ENCODE peak calls at places on chromosomes 6 and 20, in four cellular contexts. One of them, this sample, is unnamed.
A peak's percentile ranks its signal among the peaks of the same experiment; 100 is the strongest.

GRCh38 chr6:162900503-162900902 is 172.7 kb downstream of the PACRG start:
- DNase-seq in K562: no peak
- DNase-seq in GM12865: no peak
- DNase-seq in GM12864: no peak
- DNase-seq in this sample: no peak

GRCh38 chr6:82040405-82041221 is 206.9 kb downstream of the IBTK start:
- DNase-seq in K562: peak; percentile 19
- DNase-seq in GM12865: peak; percentile 47
- DNase-seq in GM12864: no peak
- DNase-seq in this sample: peak; percentile 49

GRCh38 chr6:11207199-11207968 is 25.1 kb downstream of the NEDD9 start:
- DNase-seq in K562: no peak
- DNase-seq in GM12865: no peak
- DNase-seq in GM12864: no peak
- DNase-seq in this sample: peak; percentile 98

GRCh38 chr6:17986656-17987575 is 519 bp downstream of the KIF13A start:
- DNase-seq in K562: peak; percentile 68
- DNase-seq in GM12865: peak; percentile 19
- DNase-seq in GM12864: no peak
- DNase-seq in this sample: no peak

GRCh38 chr20:41897708-41898107 is 279.5 kb upstream of the CHD6 start:
- DNase-seq in K562: no peak
- DNase-seq in GM12865: no peak
- DNase-seq in GM12864: no peak
- DNase-seq in this sample: no peak

GRCh38 chr6:170510631-170511030 is 42.5 kb downstream of the PSMB1 start:
- DNase-seq in K562: no peak
- DNase-seq in GM12865: no peak
- DNase-seq in GM12864: no peak
- DNase-seq in this sample: no peak

GRCh38 chr6:121321282-121321681 is 13.0 kb downstream of the TBC1D32 start:
- DNase-seq in K562: no peak
- DNase-seq in GM12865: no peak
- DNase-seq in GM12864: no peak
- DNase-seq in this sample: no peak

GRCh38 chr6:15327271-15327670 is 81.4 kb downstream of the JARID2 start:
- DNase-seq in K562: peak; percentile 70
- DNase-seq in GM12865: peak; percentile 79
- DNase-seq in GM12864: no peak
- DNase-seq in this sample: no peak

GRCh38 chr6:40956871-40957270 is 82.2 kb downstream of the UNC5CL start:
- DNase-seq in K562: no peak
- DNase-seq in GM12865: no peak
- DNase-seq in GM12864: no peak
- DNase-seq in this sample: no peak

GRCh38 chr6:130515306-130515705 is 149.5 kb downstream of the TMEM200A start:
- DNase-seq in K562: no peak
- DNase-seq in GM12865: no peak
- DNase-seq in GM12864: no peak
- DNase-seq in this sample: no peak

GRCh38 chr20:33177866-33178265 is 9.9 kb downstream of the BPIFA2 start:
- DNase-seq in K562: no peak
- DNase-seq in GM12865: no peak
- DNase-seq in GM12864: no peak
- DNase-seq in this sample: no peak

GRCh38 chr6:134240664-134241431 is 77.1 kb downstream of the SGK1 start:
- DNase-seq in K562: no peak
- DNase-seq in GM12865: peak; percentile 67
- DNase-seq in GM12864: peak; percentile 34
- DNase-seq in this sample: no peak

GRCh38 chr6:167229586-167229985 is 61.5 kb upstream of the UNC93A start:
- DNase-seq in K562: no peak
- DNase-seq in GM12865: no peak
- DNase-seq in GM12864: no peak
- DNase-seq in this sample: no peak

GRCh38 chr6:101534821-101535220 is 141.3 kb downstream of the GRIK2 start:
- DNase-seq in K562: no peak
- DNase-seq in GM12865: no peak
- DNase-seq in GM12864: no peak
- DNase-seq in this sample: no peak

GRCh38 chr6:49415358-49415757 is 47.7 kb downstream of the MMUT start:
- DNase-seq in K562: no peak
- DNase-seq in GM12865: no peak
- DNase-seq in GM12864: no peak
- DNase-seq in this sample: no peak

GRCh38 chr6:136284909-136285308 is 4.7 kb downstream of the BCLAF1 start:
- DNase-seq in K562: peak; percentile 25
- DNase-seq in GM12865: no peak
- DNase-seq in GM12864: no peak
- DNase-seq in this sample: no peak

GRCh38 chr6:49001856-49002255 is 461.2 kb downstream of the MMUT start:
- DNase-seq in K562: no peak
- DNase-seq in GM12865: no peak
- DNase-seq in GM12864: no peak
- DNase-seq in this sample: no peak

GRCh38 chr6:1670711-1671462 is 61.2 kb downstream of the FOXC1 start:
- DNase-seq in K562: no peak
- DNase-seq in GM12865: peak; percentile 58
- DNase-seq in GM12864: peak; percentile 58
- DNase-seq in this sample: no peak

GRCh38 chr6:19873031-19873430 is 35.9 kb downstream of the ID4 start:
- DNase-seq in K562: peak; percentile 15
- DNase-seq in GM12865: no peak
- DNase-seq in GM12864: no peak
- DNase-seq in this sample: no peak
- TF ChIP-seq CTCF in K562: peak; percentile 98
- TF ChIP-seq CTCF in GM12865: no peak
- TF ChIP-seq CTCF in GM12864: no peak
- TF ChIP-seq CTCF in this sample: no peak

DNA sequence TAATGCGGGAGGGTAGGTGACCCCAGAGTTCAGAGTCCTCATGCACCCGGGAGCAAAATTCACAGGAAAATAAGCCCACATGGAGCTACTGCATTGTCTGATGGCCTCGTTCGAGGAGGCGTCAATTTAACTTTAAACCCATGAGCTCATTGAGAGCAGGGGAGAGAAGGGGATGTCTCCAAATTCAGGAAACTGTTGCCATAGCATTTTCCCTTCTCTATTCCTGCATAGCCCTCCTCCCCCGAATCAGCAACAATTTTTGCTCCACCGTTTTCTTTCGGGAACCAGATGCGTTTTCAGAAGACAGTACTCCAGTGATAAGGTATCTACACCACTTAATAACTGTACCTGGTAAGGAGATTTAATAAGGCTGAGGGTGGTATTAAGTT is 324 bp upstream of the LAMP5 start:
- DNase-seq in K562: no peak
- DNase-seq in GM12865: no peak
- DNase-seq in GM12864: no peak
- DNase-seq in this sample: no peak
- H3K4me3 ChIP-seq in K562: no peak overlapping the region
- H3K4me3 ChIP-seq in GM12865: no peak overlapping the region
- H3K4me3 ChIP-seq in GM12864: peak overlapping the region; percentile 74
- H3K4me3 ChIP-seq in this sample: no peak overlapping the region

GRCh38 chr6:55960344-55960743 is 85.0 kb upstream of the BMP5 start:
- DNase-seq in K562: no peak
- DNase-seq in GM12865: no peak
- DNase-seq in GM12864: no peak
- DNase-seq in this sample: no peak

GRCh38 chr6:55958790-55959189 is 83.4 kb upstream of the BMP5 start:
- DNase-seq in K562: no peak
- DNase-seq in GM12865: no peak
- DNase-seq in GM12864: no peak
- DNase-seq in this sample: no peak

GRCh38 chr6:55957961-55958422 is 82.6 kb upstream of the BMP5 start:
- DNase-seq in K562: no peak
- DNase-seq in GM12865: no peak
- DNase-seq in GM12864: no peak
- DNase-seq in this sample: no peak

GRCh38 chr6:55964136-55964535 is 88.7 kb upstream of the BMP5 start:
- DNase-seq in K562: no peak
- DNase-seq in GM12865: no peak
- DNase-seq in GM12864: no peak
- DNase-seq in this sample: no peak

GRCh38 chr6:55963301-55963700 is 87.9 kb upstream of the BMP5 start:
- DNase-seq in K562: no peak
- DNase-seq in GM12865: no peak
- DNase-seq in GM12864: no peak
- DNase-seq in this sample: no peak
- TF ChIP-seq CTCF in K562: no peak
- TF ChIP-seq CTCF in GM12865: no peak
- TF ChIP-seq CTCF in GM12864: peak; percentile 41
- TF ChIP-seq CTCF in this sample: peak; percentile 28

DNA sequence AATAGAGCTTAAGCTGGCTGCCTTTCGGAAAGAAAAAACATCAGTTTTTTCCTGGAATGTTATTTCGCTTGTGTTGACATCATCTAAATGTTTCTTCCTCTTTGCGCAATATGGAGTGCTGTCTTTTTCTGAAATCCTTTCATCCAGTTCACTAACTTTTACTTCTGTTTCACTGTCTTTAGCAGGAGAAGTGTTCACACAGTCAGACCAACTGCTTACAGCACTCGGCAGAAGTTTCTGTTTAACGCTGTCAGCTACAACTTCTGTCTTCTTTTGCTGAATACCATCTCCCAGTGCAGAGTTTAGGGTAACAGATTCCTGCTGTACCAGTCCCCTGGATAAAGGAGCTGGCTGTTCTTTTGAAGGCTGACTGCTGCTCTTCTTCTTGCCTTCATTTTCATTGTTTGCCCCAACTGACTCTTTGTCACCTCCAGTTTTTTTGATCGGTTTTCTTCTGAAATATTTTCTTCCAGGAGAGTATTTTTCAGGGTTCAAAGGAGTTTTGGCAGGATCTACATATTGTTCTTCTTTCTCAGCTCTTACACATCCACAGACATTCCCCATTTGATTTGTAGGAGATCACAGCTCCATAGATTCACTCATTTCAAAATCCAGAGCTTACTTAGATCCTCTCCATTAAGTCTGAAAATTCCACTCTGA is 50.0 kb upstream of the DST start:
- DNase-seq in K562: no peak
- DNase-seq in GM12865: no peak
- DNase-seq in GM12864: no peak
- DNase-seq in this sample: no peak
- H3K4me3 ChIP-seq in K562: no peak overlapping the region
- H3K4me3 ChIP-seq in GM12865: no peak overlapping the region
- H3K4me3 ChIP-seq in GM12864: no peak overlapping the region
- H3K4me3 ChIP-seq in this sample: no peak overlapping the region

GRCh38 chr20:57947421-57948176 is 237.8 kb upstream of the PMEPA1 start:
- DNase-seq in K562: no peak
- DNase-seq in GM12865: no peak
- DNase-seq in GM12864: no peak
- DNase-seq in this sample: peak; percentile 74
- TF ChIP-seq CTCF in K562: no peak
- TF ChIP-seq CTCF in GM12865: no peak
- TF ChIP-seq CTCF in GM12864: no peak
- TF ChIP-seq CTCF in this sample: peak; percentile 21

GRCh38 chr6:3208096-3208774 is 19.2 kb downstream of the TUBB2B start:
- DNase-seq in K562: peak; percentile 27
- DNase-seq in GM12865: no peak
- DNase-seq in GM12864: no peak
- DNase-seq in this sample: peak; percentile 68
- H3K4me3 ChIP-seq in K562: no peak overlapping the region
- H3K4me3 ChIP-seq in GM12865: no peak overlapping the region
- H3K4me3 ChIP-seq in GM12864: no peak overlapping the region
- H3K4me3 ChIP-seq in this sample: no peak overlapping the region

GRCh38 chr6:84344005-84344404 is 116.6 kb upstream of the CEP162 start:
- DNase-seq in K562: no peak
- DNase-seq in GM12865: no peak
- DNase-seq in GM12864: no peak
- DNase-seq in this sample: no peak

GRCh38 chr6:84350397-84350796 is 123.0 kb upstream of the CEP162 start:
- DNase-seq in K562: no peak
- DNase-seq in GM12865: no peak
- DNase-seq in GM12864: no peak
- DNase-seq in this sample: no peak

GRCh38 chr6:84349542-84349941 is 122.1 kb upstream of the CEP162 start:
- DNase-seq in K562: no peak
- DNase-seq in GM12865: no peak
- DNase-seq in GM12864: no peak
- DNase-seq in this sample: no peak

GRCh38 chr6:84348801-84349200 is 121.4 kb upstream of the CEP162 start:
- DNase-seq in K562: no peak
- DNase-seq in GM12865: no peak
- DNase-seq in GM12864: no peak
- DNase-seq in this sample: no peak

GRCh38 chr6:84346372-84346771 is 118.9 kb upstream of the CEP162 start:
- DNase-seq in K562: no peak
- DNase-seq in GM12865: no peak
- DNase-seq in GM12864: no peak
- DNase-seq in this sample: no peak
- TF ChIP-seq CTCF in K562: no peak
- TF ChIP-seq CTCF in GM12865: no peak
- TF ChIP-seq CTCF in GM12864: no peak
- TF ChIP-seq CTCF in this sample: no peak

DNA sequence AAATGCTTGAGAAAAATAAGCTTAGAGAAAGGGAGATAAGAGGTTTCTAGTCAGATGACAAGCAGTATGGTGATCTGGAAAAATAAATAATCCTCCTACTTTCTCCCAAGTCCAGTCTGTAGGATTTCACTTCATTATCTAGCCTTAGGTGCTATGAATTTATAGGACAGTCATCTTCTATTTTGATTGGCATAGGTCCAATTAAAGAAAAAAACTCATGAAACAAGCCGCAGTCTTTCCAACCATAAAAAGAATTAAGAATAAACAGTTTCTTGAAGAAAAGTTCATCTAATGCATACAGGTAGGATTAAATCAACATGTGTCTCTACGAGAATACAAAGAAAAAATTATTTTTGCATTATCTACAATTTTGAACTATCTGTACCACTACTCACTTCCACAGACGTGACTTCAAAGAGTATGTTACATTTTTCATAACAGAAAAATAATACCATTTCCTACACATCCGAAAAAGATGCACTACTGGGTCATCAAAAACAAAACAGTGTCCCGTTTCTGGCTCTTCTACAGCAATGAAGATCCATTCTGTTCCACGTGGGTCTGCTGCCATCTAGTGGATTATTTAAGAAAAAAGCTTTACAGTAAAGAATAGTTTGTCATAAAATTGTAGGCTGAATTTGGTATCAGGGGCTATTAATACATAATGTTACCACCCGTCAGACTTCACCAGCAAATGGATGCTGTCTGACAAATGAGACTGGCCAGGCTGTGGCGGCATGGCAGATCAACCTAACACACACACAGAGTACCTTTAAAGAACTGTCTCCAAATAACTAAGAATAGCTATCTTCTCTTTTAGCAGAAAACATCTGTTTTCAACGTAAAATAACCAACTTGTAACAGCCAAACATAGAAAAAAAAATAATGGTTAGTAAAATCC is 28.9 kb downstream of the STX7 start:
- DNase-seq in K562: peak; percentile 56
- DNase-seq in GM12865: peak; percentile 81
- DNase-seq in GM12864: no peak
- DNase-seq in this sample: peak; percentile 57
- H3K4me3 ChIP-seq in K562: no peak overlapping the region
- H3K4me3 ChIP-seq in GM12865: no peak overlapping the region
- H3K4me3 ChIP-seq in GM12864: no peak overlapping the region
- H3K4me3 ChIP-seq in this sample: no peak overlapping the region

This sample was measured in astrocyte of the cerebellum.